ENCODE peak calls at places on chromosomes 3 and 15, in eight cellular contexts. R, X, Q, S, Z, M, P and I are unnamed samples.

GRCh38 chr3:66038726-66039589 is at the start of gene MAGI1:
- DNase-seq in R (peak; percentile 36), X (peak; percentile 97), Q (peak; percentile 97), S (peak; percentile 65), Z (peak; percentile 93), M (no peak), P (peak; percentile 93), I (peak; percentile 68)

GRCh38 chr3:16849795-16850194 is 35.0 kb upstream of the PLCL2 start:
- DNase-seq in R (no peak), X (peak; percentile 42), Q (peak; percentile 45), S (no peak), Z (peak; percentile 44), M (no peak), P (no peak), I (peak; percentile 75)

GRCh38 chr3:66485291-66485968 is 15.4 kb downstream of the LRIG1 start:
- DNase-seq in R (no peak), X (peak; percentile 38), Q (peak; percentile 41), S (no peak), Z (peak; percentile 66), M (no peak), P (no peak), I (no peak)

GRCh38 chr15:37059051-37059450 is 41.3 kb downstream of the MEIS2 start:
- DNase-seq in R (no peak), X (peak; percentile 44), Q (peak; percentile 46), S (peak; percentile 75), Z (peak; percentile 91), M (no peak), P (peak; percentile 57), I (peak; percentile 37)

GRCh38 chr15:78993931-78994530 is 49.2 kb upstream of the CTSH start:
- DNase-seq in R (no peak), X (no peak), Q (no peak), S (no peak), Z (no peak), M (no peak), P (no peak), I (no peak)

GRCh38 chr3:25820816-25821486 is 31.1 kb downstream of the OXSM start:
- DNase-seq in R (no peak), X (no peak), Q (no peak), S (no peak), Z (peak; percentile 26), M (no peak), P (no peak), I (no peak)

GRCh38 chr15:90633361-90633760 is 83.8 kb upstream of the BLM start:
- DNase-seq in R (no peak), X (no peak), Q (no peak), S (no peak), Z (no peak), M (no peak), P (no peak), I (no peak)

GRCh38 chr15:74208901-74209559 is 6.4 kb upstream of the STRA6 start:
- DNase-seq in R (no peak), X (peak; percentile 35), Q (peak; percentile 19), S (no peak), Z (no peak), M (no peak), P (no peak), I (no peak)

GRCh38 chr3:196694941-196695848 is 16.9 kb downstream of the CEP19 start:
- DNase-seq in R (no peak), X (no peak), Q (no peak), S (no peak), Z (no peak), M (peak; percentile 23), P (no peak), I (no peak)

GRCh38 chr3:26437678-26438077 is 184.9 kb upstream of the LRRC3B start:
- DNase-seq in R (no peak), X (no peak), Q (no peak), S (peak; percentile 82), Z (peak; percentile 92), M (no peak), P (no peak), I (no peak)

GRCh38 chr15:41334293-41335120 is 1.8 kb downstream of the NUSAP1 start:
- DNase-seq in R (no peak), X (no peak), Q (peak; percentile 8), S (no peak), Z (no peak), M (no peak), P (no peak), I (no peak)

GRCh38 chr15:66603301-66604179 is 37.7 kb upstream of the LCTL start:
- DNase-seq in R (peak; percentile 69), X (peak; percentile 79), Q (peak; percentile 58), S (no peak), Z (peak; percentile 58), M (peak; percentile 50), P (no peak), I (no peak)

GRCh38 chr15:45891766-45892165 is 256.9 kb downstream of the SQOR start:
- DNase-seq in R (no peak), X (peak; percentile 59), Q (peak; percentile 30), S (no peak), Z (no peak), M (no peak), P (no peak), I (no peak)